ENCODE peak calls at places on chromosome 15, in four cellular contexts. G is AG04449, H is cardiac fibroblast, Z is upper lobe of left lung. L is an unnamed sample.

GRCh38 chr15:39631357-39631756 is 50.5 kb downstream of the THBS1 start:
- DNase-seq in G (no peak), H (no peak), Z (no peak), L (peak; percentile 86)

GRCh38 chr15:100720406-100720967 is 118.1 kb downstream of the ASB7 start:
- DNase-seq in G (no peak), H (no peak), Z (no peak), L (no peak)

GRCh38 chr15:96296264-96296663 is 34.2 kb upstream of the NR2F2 start:
- DNase-seq in G (no peak), H (peak; percentile 34), Z (no peak), L (peak; percentile 84)

GRCh38 chr15:70526221-70526973 is 237.0 kb downstream of the UACA start:
- DNase-seq in G (no peak), H (peak; percentile 48), Z (no peak), L (peak; percentile 91)

GRCh38 chr15:40894689-40895308 is 549 bp downstream of the VPS18 start:
- DNase-seq in G (no peak), H (peak; percentile 76), Z (peak; percentile 86), L (peak; percentile 71)

GRCh38 chr15:99930696-99931095 is 197.5 kb upstream of the LYSMD4 start:
- DNase-seq in G (no peak), H (no peak), Z (no peak), L (no peak)

GRCh38 chr15:98730860-98731711 is 82.7 kb downstream of the IGF1R start:
- DNase-seq in G (no peak), H (no peak), Z (no peak), L (no peak)

GRCh38 chr15:100988874-100989273 is 69.7 kb downstream of the LRRK1 start:
- DNase-seq in G (no peak), H (no peak), Z (no peak), L (no peak)

GRCh38 chr15:52228928-52229327 is 37.7 kb upstream of the GNB5 start:
- DNase-seq in G (no peak), H (no peak), Z (no peak), L (peak; percentile 95)

GRCh38 chr15:53976844-53977392 is 1.3 kb upstream of the UNC13C start:
- DNase-seq in G (no peak), H (no peak), Z (no peak), L (peak; percentile 65)

GRCh38 chr15:98069256-98069655 is 108.8 kb downstream of the ARRDC4 start:
- DNase-seq in G (no peak), H (no peak), Z (no peak), L (peak; percentile 25)

GRCh38 chr15:100053476-100054121 is 288.2 kb downstream of the ADAMTS17 start:
- DNase-seq in G (no peak), H (peak; percentile 50), Z (no peak), L (no peak)

GRCh38 chr15:56869573-56869972 is 48.9 kb upstream of the TCF12 start:
- DNase-seq in G (no peak), H (peak; percentile 24), Z (no peak), L (peak; percentile 26)
- TF ChIP-seq CTCF in G (peak; percentile 26), H (peak; percentile 40), Z (peak; percentile 34), L (peak; percentile 32)

DNA sequence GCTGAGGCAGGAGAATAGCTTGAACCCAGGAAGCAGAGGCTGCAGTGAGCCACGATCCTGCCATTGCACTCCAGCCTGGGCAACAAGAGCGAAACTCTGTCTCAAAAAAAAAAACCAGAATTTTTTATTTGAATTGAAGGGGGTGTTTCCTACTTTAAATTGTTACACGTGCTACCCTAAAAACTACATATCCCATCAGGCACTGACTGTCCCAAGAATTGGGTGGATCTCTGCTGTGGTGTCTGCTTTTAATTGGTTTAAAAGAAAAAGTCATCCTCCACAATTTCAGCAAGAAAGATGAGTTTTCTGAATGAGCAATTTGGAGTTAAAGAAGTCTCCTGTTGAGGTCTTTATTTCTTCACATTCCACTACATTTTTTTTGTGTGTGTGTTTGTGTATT is 2.1 kb downstream of the PDIA3 start:
- DNase-seq in G (no peak), H (peak; percentile 26), Z (no peak), L (peak; percentile 27)
- H3K4me3 ChIP-seq in G (peak overlapping the region; percentile 74), H (peak overlapping the region; percentile 78), Z (peak overlapping the region; percentile 83), L (no peak overlapping the region)

GRCh38 chr15:64095795-64096485 is at the start of gene SNX1:
- DNase-seq in G (peak; percentile 55), H (peak; percentile 96), Z (peak; percentile 100), L (peak; percentile 96)
- TF ChIP-seq CTCF in G (no peak), H (no peak), Z (peak; percentile 48), L (no peak)

GRCh38 chr15:26179906-26180305 is 316.8 kb upstream of the ATP10A start:
- DNase-seq in G (no peak), H (no peak), Z (peak; percentile 8), L (no peak)
- H3K4me3 ChIP-seq in G (no peak overlapping the region), H (no peak overlapping the region), Z (no peak overlapping the region), L (no peak overlapping the region)

DNA sequence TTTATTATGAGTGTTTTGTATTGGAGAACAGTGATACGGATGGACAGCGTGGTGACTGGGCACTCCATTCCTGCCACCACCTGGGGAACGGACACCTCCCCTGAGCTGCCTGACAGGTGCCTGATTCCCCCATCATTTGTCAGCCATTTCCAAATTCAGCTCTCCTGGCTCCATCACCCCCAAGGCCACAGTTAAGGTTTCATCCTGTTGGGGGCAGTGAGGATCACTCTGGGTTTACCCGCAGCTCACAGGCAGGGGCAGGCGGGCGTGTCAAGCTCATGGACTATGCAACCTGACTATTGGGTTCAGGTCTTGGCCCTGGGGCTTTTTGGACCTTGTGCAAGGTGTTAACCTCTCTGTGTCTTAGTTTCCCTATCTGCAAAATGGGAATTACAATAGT is 76.3 kb downstream of the RAB11A start:
- DNase-seq in G (no peak), H (no peak), Z (no peak), L (no peak)
- TF ChIP-seq CTCF in G (no peak), H (no peak), Z (no peak), L (no peak)

GRCh38 chr15:45167631-45168205 is 20.0 kb downstream of the SHF start:
- DNase-seq in G (no peak), H (no peak), Z (no peak), L (no peak)
- H3K4me3 ChIP-seq in G (peak overlapping the region; percentile 60), H (peak overlapping the region; percentile 62), Z (peak overlapping the region; percentile 60), L (peak overlapping the region; percentile 39)

GRCh38 chr15:64836023-64836536 is 5.6 kb upstream of the PLEKHO2 start:
- DNase-seq in G (no peak), H (no peak), Z (no peak), L (no peak)
- TF ChIP-seq CTCF in G (no peak), H (no peak), Z (no peak), L (no peak)

DNA sequence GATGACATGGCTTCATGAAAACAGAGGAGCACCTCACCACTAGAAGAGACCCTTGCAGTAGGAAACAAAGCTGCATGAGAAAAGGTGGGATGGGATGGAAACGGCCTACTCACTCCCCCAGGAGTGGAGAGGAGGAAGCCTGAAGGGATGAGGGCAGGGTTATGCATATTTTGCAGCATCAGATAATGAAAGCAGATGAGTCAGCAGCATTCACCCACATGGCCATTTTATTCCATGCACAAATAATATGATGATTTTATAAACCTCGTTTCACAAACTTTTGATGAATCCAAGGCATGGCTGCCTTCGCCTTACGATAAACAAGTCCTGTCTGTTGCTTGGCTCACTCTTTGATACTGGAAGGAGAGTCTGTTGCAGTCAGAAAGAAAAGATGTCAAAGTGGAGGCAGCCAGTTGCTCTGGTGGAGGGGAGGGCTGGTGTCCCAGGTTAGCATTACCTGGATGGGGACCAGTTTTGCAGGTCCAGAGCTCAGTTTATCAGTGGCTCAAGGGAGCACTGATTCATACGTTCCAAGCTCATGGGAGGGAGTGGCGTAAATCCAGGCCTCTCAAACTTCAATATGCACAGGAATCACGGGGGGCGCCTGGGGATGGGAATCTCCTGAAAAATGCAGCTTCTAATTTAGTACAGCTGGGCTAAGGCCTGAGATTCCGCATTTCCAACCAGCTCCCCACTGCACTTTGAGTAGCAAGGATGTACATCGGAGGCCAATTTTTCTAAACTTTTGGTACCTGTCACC is 9.2 kb upstream of the EHD4 start:
- DNase-seq in G (no peak), H (no peak), Z (no peak), L (no peak)
- H3K4me3 ChIP-seq in G (no peak overlapping the region), H (no peak overlapping the region), Z (no peak overlapping the region), L (no peak overlapping the region)

GRCh38 chr15:69303337-69304175 is 4.8 kb downstream of the PAQR5 start:
- DNase-seq in G (no peak), H (peak; percentile 60), Z (no peak), L (no peak)
- TF ChIP-seq CTCF in G (no peak), H (peak; percentile 7), Z (no peak), L (peak; percentile 2)